ENCODE peak calls at places on chromosomes 6 and 20, in seven cellular contexts. O, U, R, L, Z, K and A are unnamed samples.

GRCh38 chr6:53588816-53589509 is 44.1 kb upstream of the GCLC start:
- DNase-seq in U (no peak), L (no peak), Z (no peak), K (no peak), O (no peak), R (no peak), A (no peak)

GRCh38 chr6:16758163-16758975 is 2.9 kb downstream of the ATXN1 start:
- DNase-seq in R (no peak), Z (no peak), O (no peak), L (peak), U (no peak), K (peak), A (peak)

GRCh38 chr20:1773816-1774215 is 116.2 kb upstream of the SIRPG start:
- DNase-seq in Z (no peak), L (no peak), U (no peak), R (no peak), O (no peak), K (no peak), A (no peak)

GRCh38 chr6:54617730-54618129 is 228.8 kb upstream of the FAM83B start:
- DNase-seq in K (no peak), O (no peak), R (no peak), Z (no peak), L (no peak), U (no peak), A (no peak)

GRCh38 chr20:49865559-49865958 is 49.8 kb downstream of the SPATA2 start:
- DNase-seq in R (no peak), K (no peak), L (peak), U (no peak), Z (no peak), O (no peak), A (no peak)

GRCh38 chr20:29878281-29878741 is 1379.2 kb upstream of the DEFB115 start:
- DNase-seq in R (no peak), K (no peak), O (no peak), L (peak), Z (no peak), U (peak), A (peak)

GRCh38 chr6:22222469-22222868 is 74.4 kb downstream of the PRL start:
- DNase-seq in K (no peak), R (no peak), U (no peak), L (no peak), O (no peak), Z (no peak), A (peak)

GRCh38 chr6:11495565-11496145 is 41.9 kb upstream of the TMEM170B start:
- DNase-seq in L (no peak), R (no peak), K (no peak), U (no peak), Z (no peak), O (no peak), A (no peak)

GRCh38 chr6:111030008-111031006 is 48.5 kb downstream of the RPF2 start:
- DNase-seq in U (peak), R (no peak), O (no peak), L (no peak), K (no peak), Z (no peak), A (no peak)

GRCh38 chr6:6751615-6752014 is 163.1 kb downstream of the LY86 start:
- DNase-seq in O (no peak), Z (peak), R (no peak), L (peak), K (no peak), U (no peak), A (no peak)

GRCh38 chr20:37237656-37238055 is 24.0 kb downstream of the GHRH start:
- DNase-seq in R (no peak), K (no peak), L (no peak), O (no peak), U (no peak), Z (no peak), A (no peak)

GRCh38 chr20:47677314-47678129 is 107.8 kb downstream of the SULF2 start:
- DNase-seq in O (no peak), L (peak), Z (peak), U (peak), K (peak), R (peak), A (peak)

GRCh38 chr6:16487953-16488674 is 249.7 kb downstream of the GMPR start:
- DNase-seq in U (no peak), K (no peak), O (no peak), Z (no peak), R (no peak), L (no peak), A (no peak)

GRCh38 chr20:52972190-52972937 is at the start of gene TSHZ2:
- DNase-seq in R (peak), L (peak), U (peak), Z (peak), O (no peak), K (peak), A (peak)

GRCh38 chr6:150343434-150343833 is 25.4 kb upstream of the IYD start:
- DNase-seq in L (no peak), O (no peak), Z (no peak), K (no peak), R (no peak), U (no peak), A (no peak)

GRCh38 chr6:167058261-167058660 is 59.1 kb downstream of the CEP43 start:
- DNase-seq in K (no peak), L (no peak), U (no peak), R (no peak), Z (no peak), O (no peak), A (no peak)

GRCh38 chr20:33081411-33082154 is 2.1 kb downstream of the BPIFB4 start:
- DNase-seq in L (no peak), Z (no peak), K (no peak), R (no peak), U (no peak), O (no peak), A (no peak)
- H3K4me3 ChIP-seq in L (no peak), Z (no peak), K (no peak), R (no peak), U (no peak), O (no peak), A (no peak)

DNA sequence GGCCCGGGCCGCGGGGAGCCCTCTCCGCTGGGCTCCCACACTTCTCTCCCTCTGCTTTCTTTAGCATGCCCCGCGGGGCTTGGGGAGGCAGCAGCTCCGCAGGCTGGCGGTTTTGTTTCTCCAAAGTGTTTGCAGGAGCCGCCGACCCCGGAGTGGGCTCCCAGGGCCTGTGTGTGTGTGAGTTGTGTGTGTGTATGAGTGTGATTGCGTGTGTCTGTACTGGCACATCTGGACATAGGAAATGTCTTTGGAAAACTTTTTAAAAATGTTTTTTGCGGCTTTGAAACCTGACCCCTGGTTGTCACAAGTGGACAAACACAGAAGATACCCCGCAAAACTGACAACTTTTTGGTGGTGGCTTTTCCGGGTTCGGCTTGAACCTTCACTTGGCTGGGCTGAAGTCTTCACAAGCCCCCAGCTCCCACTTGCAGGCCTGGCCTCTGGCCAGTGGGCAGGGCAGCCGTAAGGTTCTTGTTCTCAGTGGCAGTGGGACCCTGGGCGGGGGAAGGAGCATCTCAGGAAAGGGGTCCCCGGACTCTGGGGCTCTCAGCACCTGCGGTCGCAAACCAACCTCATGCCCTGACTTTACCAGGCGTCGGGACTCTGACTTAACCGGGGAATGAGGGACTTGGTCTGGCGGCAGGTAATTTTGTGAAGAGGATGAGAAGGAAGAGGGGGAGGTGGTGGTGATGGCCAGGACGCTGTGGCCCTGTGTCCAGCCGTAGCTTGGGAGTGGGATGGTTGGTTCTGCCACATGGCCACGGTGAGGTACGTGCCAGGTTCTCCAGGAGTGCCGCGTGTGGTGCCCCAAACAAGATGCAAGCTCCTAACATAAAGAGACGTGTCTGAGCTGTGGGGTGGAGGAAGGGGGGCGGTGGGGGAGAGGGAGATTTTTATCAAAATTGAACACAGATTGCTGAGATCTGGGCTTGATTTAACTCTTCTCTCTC is 600 bp downstream of the DAAM2 start:
- DNase-seq in R (no peak), L (no peak), O (no peak), K (no peak), Z (no peak), U (peak), A (peak)
- H3K4me3 ChIP-seq in R (peak), L (no peak), O (peak), K (no peak), Z (peak), U (peak), A (peak)

GRCh38 chr6:141669141-141669540 is 463.6 kb upstream of the GJE1 start:
- DNase-seq in L (no peak), O (no peak), U (no peak), K (no peak), R (no peak), Z (no peak), A (no peak)
- H3K4me3 ChIP-seq in L (no peak), O (no peak), U (no peak), K (no peak), R (no peak), Z (no peak), A (no peak)

GRCh38 chr6:37222992-37223391 is 34.6 kb upstream of the TBC1D22B start:
- DNase-seq in O (no peak), L (no peak), K (no peak), U (no peak), Z (no peak), R (no peak), A (no peak)
- H3K4me3 ChIP-seq in O (peak), L (peak), K (peak), U (no peak), Z (peak), R (peak), A (no peak)